ENCODE peak calls at places on chromosomes 1 and 21, in nine cellular contexts. One of them, this sample, is unnamed.

GRCh38 chr1:113984710-113985109 is 5.4 kb downstream of the OLFML3 start:
- DNase-seq in IMR-90: peak
- DNase-seq in breast epithelium: no peak
- DNase-seq in Calu3: no peak
- DNase-seq in BE2C: no peak
- DNase-seq in SK-N-SH: no peak
- DNase-seq in endothelial cell: peak
- DNase-seq in lower lobe of right lung: no peak
- DNase-seq in OCI-LY7: no peak
- DNase-seq in this sample: no peak

GRCh38 chr21:25898671-25899070 is 163.9 kb downstream of the GABPA start:
- DNase-seq in IMR-90: no peak
- DNase-seq in breast epithelium: no peak
- DNase-seq in Calu3: no peak
- DNase-seq in BE2C: no peak
- DNase-seq in SK-N-SH: no peak
- DNase-seq in endothelial cell: no peak
- DNase-seq in lower lobe of right lung: no peak
- DNase-seq in OCI-LY7: no peak
- DNase-seq in this sample: no peak

GRCh38 chr1:205504311-205505075 is at the start of gene CDK18:
- DNase-seq in IMR-90: no peak
- DNase-seq in breast epithelium: peak
- DNase-seq in Calu3: peak
- DNase-seq in BE2C: peak
- DNase-seq in SK-N-SH: peak
- DNase-seq in endothelial cell: peak
- DNase-seq in lower lobe of right lung: peak
- DNase-seq in OCI-LY7: peak
- DNase-seq in this sample: peak

GRCh38 chr1:232767381-232768074 is 37.7 kb upstream of the MAP10 start:
- DNase-seq in IMR-90: peak
- DNase-seq in breast epithelium: peak
- DNase-seq in Calu3: peak
- DNase-seq in BE2C: no peak
- DNase-seq in SK-N-SH: no peak
- DNase-seq in endothelial cell: no peak
- DNase-seq in lower lobe of right lung: peak
- DNase-seq in OCI-LY7: no peak
- DNase-seq in this sample: no peak

GRCh38 chr21:28160378-28160777 is 832.3 kb downstream of the LTN1 start:
- DNase-seq in IMR-90: no peak
- DNase-seq in breast epithelium: no peak
- DNase-seq in Calu3: no peak
- DNase-seq in BE2C: no peak
- DNase-seq in SK-N-SH: no peak
- DNase-seq in endothelial cell: no peak
- DNase-seq in lower lobe of right lung: no peak
- DNase-seq in OCI-LY7: no peak
- DNase-seq in this sample: no peak

GRCh38 chr1:7224644-7225043 is 439.4 kb downstream of the CAMTA1 start:
- DNase-seq in IMR-90: no peak
- DNase-seq in breast epithelium: no peak
- DNase-seq in Calu3: no peak
- DNase-seq in BE2C: peak
- DNase-seq in SK-N-SH: no peak
- DNase-seq in endothelial cell: peak
- DNase-seq in lower lobe of right lung: no peak
- DNase-seq in OCI-LY7: no peak
- DNase-seq in this sample: no peak

GRCh38 chr1:16090076-16090826 is 16.8 kb upstream of the FAM131C start:
- DNase-seq in IMR-90: no peak
- DNase-seq in breast epithelium: no peak
- DNase-seq in Calu3: no peak
- DNase-seq in BE2C: no peak
- DNase-seq in SK-N-SH: no peak
- DNase-seq in endothelial cell: no peak
- DNase-seq in lower lobe of right lung: no peak
- DNase-seq in OCI-LY7: no peak
- DNase-seq in this sample: no peak

GRCh38 chr1:177360791-177361190 is 190.0 kb downstream of the BRINP2 start:
- DNase-seq in IMR-90: no peak
- DNase-seq in breast epithelium: no peak
- DNase-seq in Calu3: no peak
- DNase-seq in BE2C: no peak
- DNase-seq in SK-N-SH: no peak
- DNase-seq in endothelial cell: no peak
- DNase-seq in lower lobe of right lung: no peak
- DNase-seq in OCI-LY7: no peak
- DNase-seq in this sample: no peak

GRCh38 chr1:115837762-115838421 is 3.0 kb downstream of the NHLH2 start:
- DNase-seq in IMR-90: no peak
- DNase-seq in breast epithelium: no peak
- DNase-seq in Calu3: peak
- DNase-seq in BE2C: no peak
- DNase-seq in SK-N-SH: no peak
- DNase-seq in endothelial cell: peak
- DNase-seq in lower lobe of right lung: no peak
- DNase-seq in OCI-LY7: no peak
- DNase-seq in this sample: peak

GRCh38 chr1:235093013-235093618 is 35.5 kb downstream of the TOMM20 start:
- DNase-seq in IMR-90: peak
- DNase-seq in breast epithelium: no peak
- DNase-seq in Calu3: peak
- DNase-seq in BE2C: peak
- DNase-seq in SK-N-SH: peak
- DNase-seq in endothelial cell: peak
- DNase-seq in lower lobe of right lung: no peak
- DNase-seq in OCI-LY7: peak
- DNase-seq in this sample: peak

GRCh38 chr21:36721817-36722216 is 22.9 kb downstream of the SIM2 start:
- DNase-seq in IMR-90: no peak
- DNase-seq in breast epithelium: no peak
- DNase-seq in Calu3: no peak
- DNase-seq in BE2C: no peak
- DNase-seq in SK-N-SH: no peak
- DNase-seq in endothelial cell: no peak
- DNase-seq in lower lobe of right lung: no peak
- DNase-seq in OCI-LY7: no peak
- DNase-seq in this sample: no peak

GRCh38 chr21:43913928-43914327 is 48.9 kb downstream of the AGPAT3 start:
- DNase-seq in IMR-90: peak
- DNase-seq in breast epithelium: no peak
- DNase-seq in Calu3: no peak
- DNase-seq in BE2C: no peak
- DNase-seq in SK-N-SH: no peak
- DNase-seq in endothelial cell: no peak
- DNase-seq in lower lobe of right lung: no peak
- DNase-seq in OCI-LY7: no peak
- DNase-seq in this sample: no peak

GRCh38 chr21:41068411-41069304 is 99.3 kb upstream of the BACE2 start:
- DNase-seq in IMR-90: peak
- DNase-seq in breast epithelium: peak
- DNase-seq in Calu3: peak
- DNase-seq in BE2C: peak
- DNase-seq in SK-N-SH: peak
- DNase-seq in endothelial cell: peak
- DNase-seq in lower lobe of right lung: peak
- DNase-seq in OCI-LY7: peak
- DNase-seq in this sample: peak

GRCh38 chr1:111988743-111989453 is 570 bp downstream of the KCND3 start:
- DNase-seq in IMR-90: no peak
- DNase-seq in breast epithelium: no peak
- DNase-seq in Calu3: no peak
- DNase-seq in BE2C: no peak
- DNase-seq in SK-N-SH: peak
- DNase-seq in endothelial cell: peak
- DNase-seq in lower lobe of right lung: peak
- DNase-seq in OCI-LY7: no peak
- DNase-seq in this sample: peak

GRCh38 chr1:234550341-234551031 is 59.5 kb downstream of the IRF2BP2 start:
- DNase-seq in IMR-90: no peak
- DNase-seq in breast epithelium: no peak
- DNase-seq in Calu3: no peak
- DNase-seq in BE2C: no peak
- DNase-seq in SK-N-SH: no peak
- DNase-seq in endothelial cell: peak
- DNase-seq in lower lobe of right lung: no peak
- DNase-seq in OCI-LY7: no peak
- DNase-seq in this sample: no peak

GRCh38 chr1:23798662-23799142 is 1.9 kb downstream of the GALE start:
- DNase-seq in IMR-90: no peak
- DNase-seq in breast epithelium: no peak
- DNase-seq in Calu3: no peak
- DNase-seq in BE2C: no peak
- DNase-seq in SK-N-SH: peak
- DNase-seq in endothelial cell: peak
- DNase-seq in lower lobe of right lung: no peak
- DNase-seq in OCI-LY7: no peak
- DNase-seq in this sample: no peak

GRCh38 chr1:62139410-62139809 is 55.2 kb upstream of the L1TD1 start:
- DNase-seq in IMR-90: no peak
- DNase-seq in breast epithelium: no peak
- DNase-seq in Calu3: no peak
- DNase-seq in BE2C: no peak
- DNase-seq in SK-N-SH: no peak
- DNase-seq in endothelial cell: no peak
- DNase-seq in lower lobe of right lung: no peak
- DNase-seq in OCI-LY7: no peak
- DNase-seq in this sample: no peak

GRCh38 chr1:89607888-89608626 is 24.9 kb upstream of the LRRC8C start:
- DNase-seq in IMR-90: peak
- DNase-seq in breast epithelium: no peak
- DNase-seq in Calu3: no peak
- DNase-seq in BE2C: no peak
- DNase-seq in SK-N-SH: no peak
- DNase-seq in endothelial cell: no peak
- DNase-seq in lower lobe of right lung: no peak
- DNase-seq in OCI-LY7: no peak
- DNase-seq in this sample: no peak

GRCh38 chr1:230326971-230327891 is 98.9 kb downstream of the PGBD5 start:
- DNase-seq in IMR-90: no peak
- DNase-seq in breast epithelium: no peak
- DNase-seq in Calu3: no peak
- DNase-seq in BE2C: no peak
- DNase-seq in SK-N-SH: no peak
- DNase-seq in endothelial cell: no peak
- DNase-seq in lower lobe of right lung: no peak
- DNase-seq in OCI-LY7: no peak
- DNase-seq in this sample: no peak
- TF ChIP-seq CTCF in IMR-90: no peak
- TF ChIP-seq CTCF in breast epithelium: no peak
- TF ChIP-seq CTCF in Calu3: no peak
- TF ChIP-seq CTCF in BE2C: no peak
- TF ChIP-seq CTCF in SK-N-SH: no peak
- TF ChIP-seq CTCF in endothelial cell: no peak
- TF ChIP-seq CTCF in lower lobe of right lung: no peak
- TF ChIP-seq CTCF in OCI-LY7: no peak
- TF ChIP-seq CTCF in this sample: no peak

GRCh38 chr1:162756523-162756922 is 34.0 kb upstream of the HSD17B7 start:
- DNase-seq in IMR-90: peak
- DNase-seq in breast epithelium: no peak
- DNase-seq in Calu3: no peak
- DNase-seq in BE2C: no peak
- DNase-seq in SK-N-SH: no peak
- DNase-seq in endothelial cell: no peak
- DNase-seq in lower lobe of right lung: no peak
- DNase-seq in OCI-LY7: no peak
- DNase-seq in this sample: no peak
- TF ChIP-seq CTCF in IMR-90: no peak
- TF ChIP-seq CTCF in breast epithelium: no peak
- TF ChIP-seq CTCF in Calu3: no peak
- TF ChIP-seq CTCF in BE2C: peak
- TF ChIP-seq CTCF in SK-N-SH: no peak
- TF ChIP-seq CTCF in endothelial cell: no peak
- TF ChIP-seq CTCF in lower lobe of right lung: no peak
- TF ChIP-seq CTCF in OCI-LY7: no peak
- TF ChIP-seq CTCF in this sample: no peak

GRCh38 chr21:31038376-31038775 is at the start of gene KRTAP19-8:
- DNase-seq in IMR-90: no peak
- DNase-seq in breast epithelium: no peak
- DNase-seq in Calu3: no peak
- DNase-seq in BE2C: no peak
- DNase-seq in SK-N-SH: no peak
- DNase-seq in endothelial cell: no peak
- DNase-seq in lower lobe of right lung: no peak
- DNase-seq in OCI-LY7: no peak
- DNase-seq in this sample: no peak

GRCh38 chr21:31045841-31046240 is 7.6 kb upstream of the KRTAP19-8 start:
- DNase-seq in IMR-90: no peak
- DNase-seq in breast epithelium: no peak
- DNase-seq in Calu3: no peak
- DNase-seq in BE2C: no peak
- DNase-seq in SK-N-SH: no peak
- DNase-seq in endothelial cell: no peak
- DNase-seq in lower lobe of right lung: no peak
- DNase-seq in OCI-LY7: no peak
- DNase-seq in this sample: no peak

GRCh38 chr21:31043495-31043894 is 5.2 kb upstream of the KRTAP19-8 start:
- DNase-seq in IMR-90: no peak
- DNase-seq in breast epithelium: no peak
- DNase-seq in Calu3: no peak
- DNase-seq in BE2C: no peak
- DNase-seq in SK-N-SH: no peak
- DNase-seq in endothelial cell: no peak
- DNase-seq in lower lobe of right lung: no peak
- DNase-seq in OCI-LY7: no peak
- DNase-seq in this sample: no peak

GRCh38 chr21:31042080-31042464 is 3.8 kb upstream of the KRTAP19-8 start:
- DNase-seq in IMR-90: no peak
- DNase-seq in breast epithelium: no peak
- DNase-seq in Calu3: no peak
- DNase-seq in BE2C: no peak
- DNase-seq in SK-N-SH: no peak
- DNase-seq in endothelial cell: no peak
- DNase-seq in lower lobe of right lung: no peak
- DNase-seq in OCI-LY7: no peak
- DNase-seq in this sample: no peak

GRCh38 chr21:31041295-31042079 is 3.2 kb upstream of the KRTAP19-8 start:
- DNase-seq in IMR-90: no peak
- DNase-seq in breast epithelium: no peak
- DNase-seq in Calu3: no peak
- DNase-seq in BE2C: no peak
- DNase-seq in SK-N-SH: no peak
- DNase-seq in endothelial cell: no peak
- DNase-seq in lower lobe of right lung: no peak
- DNase-seq in OCI-LY7: no peak
- DNase-seq in this sample: no peak
- TF ChIP-seq CTCF in IMR-90: no peak
- TF ChIP-seq CTCF in breast epithelium: no peak
- TF ChIP-seq CTCF in Calu3: no peak
- TF ChIP-seq CTCF in BE2C: no peak
- TF ChIP-seq CTCF in SK-N-SH: no peak
- TF ChIP-seq CTCF in endothelial cell: no peak
- TF ChIP-seq CTCF in lower lobe of right lung: no peak
- TF ChIP-seq CTCF in OCI-LY7: no peak
- TF ChIP-seq CTCF in this sample: no peak

DNA sequence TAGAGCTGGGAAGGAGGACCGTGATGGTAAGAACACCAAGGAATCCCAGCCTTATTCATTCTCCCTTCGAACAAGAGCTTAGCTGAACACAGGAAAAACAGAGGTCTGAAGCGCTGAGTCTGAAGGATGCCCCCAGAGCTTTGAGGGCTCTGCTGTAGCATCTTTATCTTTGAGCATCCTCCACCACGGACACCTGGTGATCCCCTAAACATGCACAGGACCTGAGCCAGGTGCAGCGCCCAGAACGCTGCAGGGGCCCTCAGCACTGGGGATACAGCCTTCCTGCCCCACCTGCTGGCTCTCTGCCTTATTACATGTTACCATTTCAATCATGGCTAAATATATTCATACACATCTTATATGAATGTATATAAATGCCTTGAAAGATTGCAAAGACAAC is 7.7 kb upstream of the GPATCH4 start:
- DNase-seq in IMR-90: no peak
- DNase-seq in breast epithelium: no peak
- DNase-seq in Calu3: peak
- DNase-seq in BE2C: peak
- DNase-seq in SK-N-SH: peak
- DNase-seq in endothelial cell: peak
- DNase-seq in lower lobe of right lung: no peak
- DNase-seq in OCI-LY7: peak
- DNase-seq in this sample: peak
- TF ChIP-seq CTCF in IMR-90: peak
- TF ChIP-seq CTCF in breast epithelium: peak
- TF ChIP-seq CTCF in Calu3: peak
- TF ChIP-seq CTCF in BE2C: peak
- TF ChIP-seq CTCF in SK-N-SH: peak
- TF ChIP-seq CTCF in endothelial cell: peak
- TF ChIP-seq CTCF in lower lobe of right lung: peak
- TF ChIP-seq CTCF in OCI-LY7: peak
- TF ChIP-seq CTCF in this sample: peak

This sample was measured in nephron progenitor cell.